ENCODE peak calls at places on chromosome 1, in seven cellular contexts. I is H54; H is substantia nigra; A is SW480; Z is activated gamma-delta T cell treated with anti-CD3 and anti-CD28 coated beads, Interleukin-2, amount 50 U/mL, for 16 hours; G is NCI-H1105 treated with DMSO at 0.1 percent for 48 hours; E is T-cell. T is an unnamed sample.

GRCh38 chr1:19344372-19344810 is 32.3 kb downstream of the SLC66A1 start:
- DNase-seq in G (peak), H (peak), Z (no peak), E (peak), I (peak), A (peak), T (peak)

GRCh38 chr1:179825798-179826460 is 51.7 kb downstream of the TOR1AIP2 start:
- DNase-seq in Z (no peak), E (no peak), H (no peak), I (no peak), A (no peak), G (no peak), T (no peak)

GRCh38 chr1:38336308-38336707 is 289.7 kb upstream of the POU3F1 start:
- DNase-seq in G (peak), I (no peak), E (no peak), H (no peak), A (no peak), Z (no peak), T (no peak)

GRCh38 chr1:53878492-53879105 is 11.0 kb downstream of the YIPF1 start:
- DNase-seq in Z (no peak), E (no peak), I (no peak), A (peak), G (peak), H (no peak), T (no peak)

GRCh38 chr1:172914517-172915144 is 136.1 kb downstream of the TNFSF18 start:
- DNase-seq in I (no peak), H (no peak), E (no peak), A (no peak), Z (no peak), G (no peak), T (no peak)

GRCh38 chr1:17439250-17440073 is at the start of gene RCC2:
- DNase-seq in G (peak), H (peak), A (peak), Z (peak), I (no peak), E (peak), T (peak)

GRCh38 chr1:112744019-112744578 is 29.0 kb upstream of the PPM1J start:
- DNase-seq in G (no peak), I (no peak), H (peak), E (no peak), A (no peak), Z (no peak), T (no peak)

GRCh38 chr1:98304888-98305287 is 356.6 kb upstream of the SNX7 start:
- DNase-seq in I (no peak), H (no peak), Z (no peak), E (no peak), A (no peak), G (no peak), T (no peak)

GRCh38 chr1:46406881-46407608 is 12.9 kb downstream of the FAAH start:
- DNase-seq in G (no peak), Z (no peak), I (no peak), A (no peak), H (no peak), E (no peak), T (no peak)

GRCh38 chr1:15939181-15940109 is 36.5 kb downstream of the ZBTB17 start:
- DNase-seq in G (no peak), H (no peak), A (no peak), Z (no peak), I (no peak), E (no peak), T (no peak)

T was measured in stimulated activated CD8-positive, alpha-beta memory T cell treated with anti-CD3 and anti-CD28 coated beads, Interleukin-7, amount 100 ng/mL, for 4 hours.